ENCODE peak calls at places on chromosomes 6 and 20, in six cellular contexts. O is A549, W is left ventricle myocardium inferior, E is mesothelial cell of epicardium, A is uterus, Y is stomach. M is an unnamed sample.

GRCh38 chr6:135603249-135603648 is 105.7 kb upstream of the AHI1 start:
- DNase-seq in O (no peak), W (no peak), A (no peak), E (no peak), Y (no peak), M (no peak)

GRCh38 chr20:21534453-21534852 is 20.6 kb upstream of the NKX2-2 start:
- DNase-seq in Y (no peak), E (no peak), A (no peak), O (no peak), W (no peak), M (no peak)

GRCh38 chr6:134240664-134241431 is 77.1 kb downstream of the SGK1 start:
- DNase-seq in E (no peak), A (no peak), O (no peak), Y (peak; percentile 52), W (peak; percentile 61), M (peak; percentile 37)

GRCh38 chr6:96522469-96523009 is 933 bp downstream of the UFL1 start:
- DNase-seq in Y (no peak), E (no peak), W (no peak), A (no peak), O (peak; percentile 9), M (no peak)

GRCh38 chr6:83467620-83468036 is 36.8 kb upstream of the ME1 start:
- DNase-seq in W (peak; percentile 22), Y (no peak), O (no peak), E (no peak), A (no peak), M (no peak)

GRCh38 chr6:34465551-34466241 is at the start of gene PACSIN1:
- DNase-seq in A (no peak), E (no peak), Y (peak; percentile 50), O (no peak), W (peak; percentile 22), M (no peak)

GRCh38 chr6:54805077-54805476 is 41.5 kb upstream of the FAM83B start:
- DNase-seq in O (peak; percentile 0), Y (no peak), A (no peak), W (no peak), E (no peak), M (no peak)

GRCh38 chr6:116215414-116215813 is 38.5 kb downstream of the TSPYL4 start:
- DNase-seq in A (no peak), O (no peak), Y (no peak), E (no peak), W (no peak), M (no peak)

GRCh38 chr6:17584241-17584803 is 15.8 kb upstream of the FAM8A1 start:
- DNase-seq in Y (no peak), W (no peak), E (no peak), A (no peak), O (peak; percentile 68), M (no peak)

GRCh38 chr20:3420211-3420707 is 12.8 kb upstream of the DNAAF9 start:
- DNase-seq in A (no peak), O (peak; percentile 10), W (peak; percentile 39), E (no peak), Y (no peak), M (no peak)

GRCh38 chr6:151808331-151809241 is 1.1 kb downstream of the ESR1 start:
- DNase-seq in E (no peak), W (no peak), O (no peak), A (peak; percentile 60), Y (no peak), M (no peak)

GRCh38 chr6:12238191-12238590 is 52.0 kb upstream of the EDN1 start:
- DNase-seq in Y (no peak), A (no peak), O (no peak), W (no peak), E (no peak), M (no peak)

GRCh38 chr6:51541847-51542246 is 545.6 kb downstream of the PKHD1 start:
- DNase-seq in W (no peak), Y (no peak), A (no peak), O (no peak), E (no peak), M (no peak)

GRCh38 chr6:37794825-37795224 is 24.7 kb upstream of the ZFAND3 start:
- DNase-seq in E (no peak), W (no peak), Y (no peak), O (no peak), A (no peak), M (no peak)

GRCh38 chr6:2714359-2714895 is 36.3 kb downstream of the MYLK4 start:
- DNase-seq in O (peak; percentile 49), A (no peak), E (no peak), Y (no peak), W (no peak), M (no peak)

GRCh38 chr6:28597217-28597835 is 71.6 kb downstream of the GPX5 start:
- DNase-seq in W (no peak), A (no peak), O (peak; percentile 86), E (no peak), Y (no peak), M (no peak)

GRCh38 chr20:59937150-59937549 is 3.0 kb downstream of the PPP1R3D start:
- DNase-seq in E (no peak), O (no peak), W (no peak), Y (no peak), A (no peak), M (no peak)

GRCh38 chr20:58981564-58982364 is 708 bp downstream of the NELFCD start:
- DNase-seq in Y (peak; percentile 24), E (no peak), W (no peak), O (peak; percentile 31), A (no peak), M (no peak)

GRCh38 chr20:63957690-63958441 is 1.6 kb upstream of the UCKL1 start:
- DNase-seq in O (peak; percentile 23), E (no peak), A (peak; percentile 57), W (no peak), Y (peak; percentile 71), M (no peak)

GRCh38 chr6:125931733-125932450 is 24.7 kb upstream of the HINT3 start:
- DNase-seq in W (no peak), E (no peak), A (no peak), O (no peak), Y (no peak), M (no peak)

GRCh38 chr20:50893620-50894019 is 37.6 kb downstream of the ADNP start:
- DNase-seq in A (no peak), E (no peak), Y (no peak), W (no peak), O (no peak), M (no peak)

GRCh38 chr20:57315083-57315963 is 14.3 kb upstream of the SPO11 start:
- DNase-seq in A (no peak), W (no peak), Y (no peak), O (no peak), E (no peak), M (no peak)

GRCh38 chr6:35178932-35179832 is 34.6 kb upstream of the SCUBE3 start:
- DNase-seq in O (no peak), E (no peak), W (no peak), Y (no peak), A (no peak), M (no peak)

GRCh38 chr20:57251344-57251743 is 15.1 kb downstream of the BMP7 start:
- DNase-seq in W (no peak), O (no peak), A (no peak), Y (no peak), E (no peak), M (no peak)

GRCh38 chr6:163890100-163890499 is 475.6 kb downstream of the QKI start:
- DNase-seq in A (no peak), O (no peak), Y (no peak), W (no peak), E (no peak), M (no peak)

GRCh38 chr6:16184554-16184953 is 53.8 kb upstream of the GMPR start:
- DNase-seq in Y (no peak), O (no peak), W (no peak), E (no peak), A (no peak), M (no peak)

GRCh38 chr6:98976674-98977365 is 29.1 kb upstream of the FBXL4 start:
- DNase-seq in O (no peak), A (no peak), E (no peak), W (no peak), Y (no peak), M (no peak)

GRCh38 chr6:131627724-131628682 is at the start of gene MED23:
- DNase-seq in W (peak; percentile 94), O (peak; percentile 93), A (peak; percentile 95), Y (peak; percentile 97), E (peak; percentile 90), M (peak; percentile 98)
- TF ChIP-seq CTCF in W (peak; percentile 97), O (peak; percentile 91), A (peak; percentile 99), Y (peak; percentile 92), E (peak; percentile 85), M (peak; percentile 62)

GRCh38 chr6:168334072-168334471 is 14.5 kb upstream of the DACT2 start:
- DNase-seq in Y (no peak), W (no peak), E (no peak), A (no peak), O (no peak), M (no peak)

GRCh38 chr6:168333471-168333870 is 13.9 kb upstream of the DACT2 start:
- DNase-seq in W (no peak), A (no peak), E (no peak), Y (no peak), O (no peak), M (no peak)

GRCh38 chr6:168331058-168331457 is 11.5 kb upstream of the DACT2 start:
- DNase-seq in Y (no peak), W (no peak), A (no peak), E (no peak), O (no peak), M (no peak)

GRCh38 chr6:168332020-168332419 is 12.4 kb upstream of the DACT2 start:
- DNase-seq in A (no peak), Y (no peak), E (no peak), O (no peak), W (no peak), M (no peak)

DNA sequence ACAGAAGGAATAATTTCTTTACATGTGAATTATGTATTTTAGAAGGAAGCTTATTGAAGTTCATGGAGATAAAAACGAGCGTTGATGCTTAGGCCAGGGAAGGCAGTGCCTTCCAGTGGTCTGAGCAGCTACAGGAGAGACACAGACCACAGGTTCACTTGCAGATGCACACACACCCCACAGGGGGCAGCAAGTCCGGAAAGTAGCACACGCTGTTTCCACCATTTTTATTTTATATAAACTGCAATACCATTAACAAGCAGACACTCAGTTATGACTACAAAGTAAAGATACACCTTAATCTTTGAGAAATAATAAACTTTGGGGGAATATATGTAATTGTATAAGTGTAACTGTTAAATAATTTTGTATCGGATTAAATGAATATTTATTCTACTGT is 13.5 kb upstream of the DACT2 start:
- DNase-seq in A (no peak), E (no peak), O (peak; percentile 37), W (no peak), Y (no peak), M (no peak)
- TF ChIP-seq CTCF in A (peak; percentile 10), E (peak; percentile 45), O (no peak), W (peak; percentile 24), Y (peak; percentile 20), M (no peak)

DNA sequence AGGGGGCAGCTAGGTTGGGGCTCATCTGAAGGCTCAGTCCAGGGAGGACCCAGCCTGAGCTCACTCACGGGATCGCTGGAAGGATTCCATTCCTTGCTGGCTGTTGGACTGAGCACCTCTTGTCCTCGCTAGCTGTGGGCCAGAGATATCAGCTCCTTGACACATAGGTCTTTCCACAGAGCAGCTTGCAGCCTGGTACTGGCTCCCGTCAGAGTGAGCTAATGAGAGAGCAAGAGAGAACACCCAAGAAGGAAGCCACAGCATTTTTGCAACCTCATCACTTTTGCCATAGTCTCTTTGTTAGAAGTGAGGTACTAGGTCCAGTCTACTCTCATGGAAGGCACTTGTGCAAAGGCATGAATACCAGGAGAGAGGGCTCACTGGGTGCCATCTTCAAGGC is 179.9 kb downstream of the CDC5L start:
- DNase-seq in Y (no peak), O (no peak), W (no peak), A (no peak), E (no peak), M (no peak)
- TF ChIP-seq CTCF in Y (no peak), O (no peak), W (no peak), A (no peak), E (no peak), M (no peak)

GRCh38 chr20:49115565-49115964 is 69.5 kb downstream of the CSE1L start:
- DNase-seq in A (no peak), W (no peak), O (no peak), E (no peak), Y (no peak), M (no peak)
- TF ChIP-seq CTCF in A (no peak), W (no peak), O (no peak), E (no peak), Y (no peak), M (no peak)

M was measured in activated B cell treated with CpG ODN at 0.5 μM for 24 hours.